ENCODE peak calls at places on chromosomes 12 and 14, in ten cellular contexts. Q is pancreas; Z is Peyer's patch; K is OCI-LY7; D is foreskin keratinocyte; C is activated CD8-positive, alpha-beta T cell treated with anti-CD3 and anti-CD28 coated beads for 36 hours; T is AG04449; J is tibial artery; W is fibroblast of pulmonary artery; U is BJ. I is an unnamed sample.

GRCh38 chr12:86373813-86374212 is 117.6 kb upstream of the MGAT4C start:
- DNase-seq in Q (no peak), Z (no peak), K (no peak), D (no peak), C (no peak), T (no peak), J (no peak), W (no peak), U (no peak), I (no peak)

GRCh38 chr14:73239463-73240241 is 2.3 kb downstream of the PAPLN start:
- DNase-seq in Q (no peak), Z (peak; percentile 50), K (no peak), D (no peak), C (no peak), T (peak; percentile 10), J (peak; percentile 77), W (peak; percentile 62), U (no peak), I (no peak)

GRCh38 chr12:80442426-80443222 is 1.4 kb upstream of the PTPRQ start:
- DNase-seq in Q (no peak), Z (no peak), K (no peak), D (peak; percentile 88), C (no peak), T (no peak), J (no peak), W (peak; percentile 74), U (no peak), I (no peak)

GRCh38 chr12:6775185-6775770 is 3.0 kb downstream of the LAG3 start:
- DNase-seq in Q (no peak), Z (no peak), K (no peak), D (no peak), C (no peak), T (no peak), J (no peak), W (no peak), U (no peak), I (no peak)

GRCh38 chr12:34244608-34245007 is 222.3 kb downstream of the ALG10 start:
- DNase-seq in Q (no peak), Z (no peak), K (no peak), D (no peak), C (no peak), T (no peak), J (no peak), W (no peak), U (no peak), I (no peak)

GRCh38 chr12:14774944-14775651 is 28.2 kb downstream of the WBP11 start:
- DNase-seq in Q (peak; percentile 62), Z (peak; percentile 75), K (peak; percentile 49), D (peak; percentile 70), C (peak; percentile 39), T (no peak), J (peak; percentile 40), W (peak; percentile 74), U (no peak), I (peak; percentile 71)

GRCh38 chr12:69442894-69443293 is 27.3 kb upstream of the FRS2 start:
- DNase-seq in Q (no peak), Z (no peak), K (no peak), D (peak; percentile 15), C (no peak), T (no peak), J (no peak), W (peak; percentile 99), U (no peak), I (no peak)

GRCh38 chr12:78290606-78291345 is 460.1 kb downstream of the NAV3 start:
- DNase-seq in Q (no peak), Z (no peak), K (no peak), D (peak; percentile 30), C (no peak), T (peak; percentile 53), J (no peak), W (peak; percentile 85), U (peak; percentile 39), I (no peak)

GRCh38 chr14:90540437-90540836 is 143.6 kb downstream of the CALM1 start:
- DNase-seq in Q (no peak), Z (no peak), K (no peak), D (no peak), C (no peak), T (no peak), J (no peak), W (no peak), U (no peak), I (no peak)

GRCh38 chr14:74510211-74510931 is 16.8 kb downstream of the ISCA2 start:
- DNase-seq in Q (no peak), Z (peak; percentile 28), K (no peak), D (no peak), C (no peak), T (no peak), J (peak; percentile 17), W (peak; percentile 27), U (no peak), I (no peak)

GRCh38 chr12:13443498-13443897 is 247.0 kb downstream of the EMP1 start:
- DNase-seq in Q (no peak), Z (no peak), K (no peak), D (no peak), C (no peak), T (no peak), J (peak; percentile 56), W (no peak), U (no peak), I (no peak)

GRCh38 chr14:61750708-61751474 is 11.3 kb upstream of the SNAPC1 start:
- DNase-seq in Q (peak; percentile 88), Z (peak; percentile 92), K (peak; percentile 92), D (peak; percentile 77), C (peak; percentile 91), T (no peak), J (peak; percentile 88), W (peak; percentile 67), U (no peak), I (peak; percentile 89)

GRCh38 chr12:108449478-108449877 is 65.6 kb upstream of the FICD start:
- DNase-seq in Q (no peak), Z (no peak), K (no peak), D (no peak), C (no peak), T (no peak), J (no peak), W (no peak), U (no peak), I (no peak)

DNA sequence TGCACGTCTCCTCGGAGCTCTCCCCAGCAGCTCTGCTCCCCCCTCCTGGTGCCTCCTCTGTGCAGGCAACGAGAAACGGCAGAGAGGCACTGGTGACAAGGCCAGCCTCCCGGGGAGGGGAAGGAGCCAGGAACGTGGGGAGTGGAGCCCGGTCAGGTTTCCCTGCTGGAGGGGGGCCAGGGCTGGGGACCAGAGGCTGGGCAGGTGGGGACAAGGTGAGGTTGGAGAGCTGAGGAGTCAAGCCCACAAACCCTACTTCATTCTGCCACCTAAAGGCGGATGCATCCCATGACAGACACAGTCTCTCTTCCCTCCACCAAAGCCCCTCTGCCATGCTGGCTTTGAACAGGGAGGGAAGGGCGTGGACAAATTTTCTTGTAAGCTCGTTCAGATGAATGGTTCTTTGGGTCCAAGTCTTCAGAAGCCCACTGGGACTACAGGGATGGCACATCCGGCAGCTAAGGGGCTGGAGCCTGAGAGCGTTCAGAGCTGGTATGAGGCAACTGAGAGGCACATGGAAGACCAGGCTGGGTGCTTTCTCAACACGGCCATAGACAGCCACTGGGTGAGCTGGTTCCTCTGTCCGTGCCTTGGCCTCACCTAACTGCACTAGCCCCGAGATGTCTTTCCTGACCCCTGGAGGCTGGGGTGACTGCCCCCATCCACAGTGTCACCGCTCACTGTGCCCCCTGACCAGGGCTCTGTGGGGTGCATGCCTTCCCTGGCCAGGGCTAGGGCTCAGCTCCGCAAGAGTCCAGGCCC is 105.9 kb downstream of the RBM19 start:
- DNase-seq in Q (no peak), Z (no peak), K (no peak), D (no peak), C (no peak), T (no peak), J (no peak), W (no peak), U (no peak), I (peak; percentile 72)
- TF ChIP-seq CTCF in Q (no peak), Z (no peak), K (no peak), D (no peak), C (no peak), T (no peak), J (no peak), W (no peak), U (no peak), I (peak; percentile 25)

GRCh38 chr14:30330452-30330851 is 228.5 kb upstream of the G2E3 start:
- DNase-seq in Q (no peak), Z (no peak), K (peak; percentile 17), D (no peak), C (no peak), T (no peak), J (no peak), W (peak; percentile 15), U (no peak), I (peak; percentile 0)
- TF ChIP-seq CTCF in Q (no peak), Z (no peak), K (peak; percentile 78), D (peak; percentile 53), C (peak; percentile 58), T (peak; percentile 10), J (no peak), W (peak; percentile 44), U (peak; percentile 44), I (peak; percentile 14)

GRCh38 chr14:54622189-54622958 is 55.4 kb downstream of the SAMD4A start:
- DNase-seq in Q (no peak), Z (no peak), K (no peak), D (no peak), C (peak; percentile 80), T (no peak), J (no peak), W (no peak), U (no peak), I (no peak)
- TF ChIP-seq CTCF in Q (no peak), Z (no peak), K (no peak), D (no peak), C (no peak), T (no peak), J (no peak), W (no peak), U (no peak), I (no peak)

GRCh38 chr14:34044666-34045306 is 93.9 kb upstream of the EGLN3 start:
- DNase-seq in Q (no peak), Z (no peak), K (no peak), D (no peak), C (no peak), T (no peak), J (no peak), W (no peak), U (no peak), I (no peak)
- TF ChIP-seq CTCF in Q (no peak), Z (no peak), K (no peak), D (no peak), C (no peak), T (no peak), J (no peak), W (no peak), U (no peak), I (no peak)

GRCh38 chr12:49623142-49623899 is at the start of gene PRPF40B:
- DNase-seq in Q (peak; percentile 86), Z (peak; percentile 91), K (peak; percentile 92), D (peak; percentile 71), C (peak; percentile 93), T (no peak), J (peak; percentile 82), W (peak; percentile 81), U (peak; percentile 19), I (peak; percentile 91)
- TF ChIP-seq CTCF in Q (peak; percentile 16), Z (peak; percentile 25), K (peak; percentile 66), D (peak; percentile 66), C (peak; percentile 55), T (peak; percentile 75), J (peak; percentile 40), W (no peak), U (peak; percentile 32), I (peak; percentile 55)

GRCh38 chr14:41393512-41393911 is 213.2 kb upstream of the LRFN5 start:
- DNase-seq in Q (no peak), Z (no peak), K (no peak), D (no peak), C (no peak), T (no peak), J (no peak), W (no peak), U (no peak), I (no peak)
- TF ChIP-seq CTCF in Q (no peak), Z (no peak), K (no peak), D (no peak), C (no peak), T (no peak), J (no peak), W (no peak), U (no peak), I (no peak)

I was measured in NB4.